ENCODE peak calls at places on chromosomes 1 and 21, in six cellular contexts. H is head of caudate nucleus; Q is stimulated activated effector memory CD8-positive, alpha-beta T cell treated with anti-CD3 and anti-CD28 coated beads, Interleukin-12 subunit alpha, Interleukin-12 subunit beta, amount 100 ng/mL, for 72 hours; Y is HTR-8/SVneo; T is HFFc6; K is AG20443. F is an unnamed sample.

GRCh38 chr1:24596401-24596880 is 40.6 kb downstream of the NCMAP start:
- DNase-seq in H (no peak), Q (no peak), Y (no peak), T (no peak), K (no peak), F (no peak)

GRCh38 chr1:29636936-29637335 is 400.6 kb downstream of the PTPRU start:
- DNase-seq in H (no peak), Q (no peak), Y (no peak), T (no peak), K (no peak), F (no peak)

GRCh38 chr1:44784094-44785026 is 3.6 kb downstream of the BEST4 start:
- DNase-seq in H (no peak), Q (peak; percentile 69), Y (no peak), T (no peak), K (peak; percentile 33), F (no peak)

GRCh38 chr1:160083968-160084770 is 2.8 kb downstream of the KCNJ9 start:
- DNase-seq in H (no peak), Q (peak; percentile 82), Y (peak; percentile 29), T (no peak), K (peak; percentile 43), F (peak; percentile 42)

GRCh38 chr21:34938079-34938764 is 110.9 kb downstream of the RUNX1 start:
- DNase-seq in H (no peak), Q (no peak), Y (no peak), T (no peak), K (no peak), F (no peak)

GRCh38 chr1:40182956-40183710 is 21.9 kb downstream of the RLF start:
- DNase-seq in H (no peak), Q (no peak), Y (no peak), T (peak; percentile 13), K (peak; percentile 10), F (no peak)

GRCh38 chr21:15009964-15010363 is 54.8 kb downstream of the NRIP1 start:
- DNase-seq in H (no peak), Q (no peak), Y (no peak), T (peak; percentile 77), K (no peak), F (no peak)

GRCh38 chr21:14762734-14763694 is 216.9 kb upstream of the SAMSN1 start:
- DNase-seq in H (no peak), Q (no peak), Y (no peak), T (no peak), K (no peak), F (no peak)

GRCh38 chr1:75425001-75425400 is 185.9 kb downstream of the SLC44A5 start:
- DNase-seq in H (no peak), Q (no peak), Y (no peak), T (no peak), K (no peak), F (no peak)

GRCh38 chr1:7069888-7070287 is 284.6 kb downstream of the CAMTA1 start:
- DNase-seq in H (no peak), Q (no peak), Y (peak; percentile 10), T (no peak), K (peak; percentile 37), F (no peak)

GRCh38 chr21:33219961-33220360 is 9.8 kb upstream of the IFNAR2 start:
- DNase-seq in H (no peak), Q (peak; percentile 34), Y (no peak), T (no peak), K (no peak), F (no peak)

GRCh38 chr21:41768371-41769042 is 1.7 kb upstream of the RIPK4 start:
- DNase-seq in H (no peak), Q (no peak), Y (no peak), T (peak; percentile 81), K (peak; percentile 62), F (no peak)

GRCh38 chr1:30652151-30652915 is 71.1 kb downstream of the MATN1 start:
- DNase-seq in H (no peak), Q (no peak), Y (no peak), T (no peak), K (no peak), F (no peak)

GRCh38 chr1:108502624-108503023 is 52.5 kb downstream of the NBPF6 start:
- DNase-seq in H (no peak), Q (no peak), Y (peak; percentile 0), T (peak; percentile 60), K (peak; percentile 43), F (no peak)

GRCh38 chr21:42486120-42486519 is 9.9 kb downstream of the RSPH1 start:
- DNase-seq in H (no peak), Q (no peak), Y (no peak), T (no peak), K (no peak), F (no peak)

GRCh38 chr1:9410737-9411297 is 118.1 kb downstream of the SPSB1 start:
- DNase-seq in H (no peak), Q (peak; percentile 62), Y (no peak), T (no peak), K (peak; percentile 53), F (no peak)

GRCh38 chr1:20474333-20474975 is 11.6 kb downstream of the CAMK2N1 start:
- DNase-seq in H (no peak), Q (no peak), Y (no peak), T (no peak), K (peak; percentile 37), F (no peak)

GRCh38 chr1:21024918-21025317 is 151.8 kb downstream of the EIF4G3 start:
- DNase-seq in H (no peak), Q (no peak), Y (no peak), T (no peak), K (no peak), F (no peak)

GRCh38 chr1:25503551-25504426 is 39.6 kb upstream of the LDLRAP1 start:
- DNase-seq in H (no peak), Q (no peak), Y (peak; percentile 47), T (no peak), K (peak; percentile 56), F (peak; percentile 7)

F was measured in NCI-H460.